ENCODE peak calls at places on chromosomes 6 and 20, in six cellular contexts. L is fibroblast of lung; Y is CD4-positive, alpha-beta T cell; Q is psoas muscle; J is GM06990; X is dorsolateral prefrontal cortex. R is an unnamed sample.

GRCh38 chr20:8299921-8300320 is 167.9 kb downstream of the PLCB1 start:
- DNase-seq in Q (no peak), X (no peak), L (peak; percentile 4), J (no peak), Y (no peak), R (no peak)

GRCh38 chr6:42929928-42930360 is 664 bp downstream of the CNPY3 start:
- DNase-seq in J (no peak), Q (no peak), L (peak; percentile 79), Y (peak; percentile 40), X (peak; percentile 33), R (peak; percentile 52)

GRCh38 chr6:31116661-31117385 is 2.2 kb downstream of the PSORS1C1 start:
- DNase-seq in Q (no peak), J (no peak), L (no peak), X (no peak), Y (no peak), R (no peak)

GRCh38 chr6:85506441-85507093 is 56.7 kb downstream of the NT5E start:
- DNase-seq in X (no peak), J (peak; percentile 25), L (no peak), Q (no peak), Y (no peak), R (no peak)

GRCh38 chr20:2741463-2741862 is 48.9 kb downstream of the EBF4 start:
- DNase-seq in Y (peak; percentile 35), J (no peak), X (no peak), L (no peak), Q (no peak), R (no peak)

GRCh38 chr6:163438940-163439335 is 24.4 kb downstream of the QKI start:
- DNase-seq in Q (peak; percentile 62), J (no peak), L (no peak), Y (no peak), X (no peak), R (peak; percentile 45)

GRCh38 chr6:40172272-40172671 is 238.0 kb upstream of the MOCS1 start:
- DNase-seq in Y (no peak), J (no peak), L (no peak), Q (no peak), X (no peak), R (no peak)

GRCh38 chr6:17907467-17908229 is 79.8 kb downstream of the KIF13A start:
- DNase-seq in X (peak; percentile 55), Y (no peak), J (peak; percentile 18), Q (peak; percentile 90), L (peak; percentile 99), R (peak; percentile 23)

GRCh38 chr6:169646906-169647567 is 54.8 kb downstream of the WDR27 start:
- DNase-seq in Q (no peak), J (no peak), Y (no peak), L (no peak), X (no peak), R (no peak)

GRCh38 chr20:13587370-13587769 is 51.4 kb downstream of the TASP1 start:
- DNase-seq in L (no peak), J (no peak), Y (no peak), X (no peak), Q (no peak), R (no peak)

GRCh38 chr6:14744212-14744556 is 501.7 kb upstream of the JARID2 start:
- DNase-seq in X (no peak), Y (no peak), Q (no peak), L (no peak), J (no peak), R (no peak)

GRCh38 chr6:17277256-17277655 is 3.9 kb upstream of the RBM24 start:
- DNase-seq in J (no peak), Y (no peak), L (no peak), Q (no peak), X (no peak), R (no peak)

GRCh38 chr20:10626896-10627295 is 46.9 kb downstream of the JAG1 start:
- DNase-seq in Y (no peak), J (no peak), Q (no peak), L (peak; percentile 68), X (no peak), R (no peak)

GRCh38 chr20:44040202-44040915 is 125.7 kb downstream of the TOX2 start:
- DNase-seq in J (no peak), X (no peak), Y (no peak), Q (no peak), L (no peak), R (no peak)

GRCh38 chr6:30556964-30557682 is at the start of gene PRR3:
- DNase-seq in Q (peak; percentile 90), L (peak; percentile 94), X (peak; percentile 98), J (peak; percentile 88), Y (peak; percentile 76), R (no peak)

GRCh38 chr6:52497652-52498408 is 77.7 kb downstream of the EFHC1 start:
- DNase-seq in Q (no peak), L (peak; percentile 58), X (no peak), J (peak; percentile 80), Y (no peak), R (no peak)

GRCh38 chr6:7169296-7169721 is 61.5 kb downstream of the RREB1 start:
- DNase-seq in X (no peak), Y (no peak), J (no peak), Q (peak; percentile 87), L (peak; percentile 66), R (no peak)

GRCh38 chr20:31484001-31484400 is 8.9 kb downstream of the REM1 start:
- DNase-seq in J (no peak), X (no peak), Y (no peak), L (no peak), Q (peak; percentile 63), R (no peak)

GRCh38 chr6:157982297-157982579 is 575 bp downstream of the SYNJ2 start:
- DNase-seq in J (no peak), X (no peak), L (peak; percentile 42), Q (no peak), Y (no peak), R (peak; percentile 47)

GRCh38 chr6:6591778-6592388 is 3.4 kb downstream of the LY86 start:
- DNase-seq in Y (no peak), J (peak; percentile 62), X (no peak), L (no peak), Q (no peak), R (no peak)

GRCh38 chr6:36752187-36752885 is 54.7 kb downstream of the RAB44 start:
- DNase-seq in X (no peak), L (no peak), Q (no peak), J (no peak), Y (no peak), R (no peak)

GRCh38 chr6:79671605-79672266 is 40.6 kb downstream of the SH3BGRL2 start:
- DNase-seq in Y (peak; percentile 16), X (no peak), J (no peak), L (peak; percentile 23), Q (no peak), R (no peak)

GRCh38 chr6:79673947-79674346 is 42.8 kb downstream of the SH3BGRL2 start:
- DNase-seq in Y (no peak), X (no peak), L (no peak), Q (no peak), J (no peak), R (no peak)

GRCh38 chr6:79669766-79670165 is 38.6 kb downstream of the SH3BGRL2 start:
- DNase-seq in L (no peak), Y (no peak), X (no peak), Q (no peak), J (no peak), R (no peak)

GRCh38 chr6:79670789-79671188 is 39.7 kb downstream of the SH3BGRL2 start:
- DNase-seq in X (no peak), L (no peak), Q (no peak), Y (no peak), J (no peak), R (no peak)

DNA sequence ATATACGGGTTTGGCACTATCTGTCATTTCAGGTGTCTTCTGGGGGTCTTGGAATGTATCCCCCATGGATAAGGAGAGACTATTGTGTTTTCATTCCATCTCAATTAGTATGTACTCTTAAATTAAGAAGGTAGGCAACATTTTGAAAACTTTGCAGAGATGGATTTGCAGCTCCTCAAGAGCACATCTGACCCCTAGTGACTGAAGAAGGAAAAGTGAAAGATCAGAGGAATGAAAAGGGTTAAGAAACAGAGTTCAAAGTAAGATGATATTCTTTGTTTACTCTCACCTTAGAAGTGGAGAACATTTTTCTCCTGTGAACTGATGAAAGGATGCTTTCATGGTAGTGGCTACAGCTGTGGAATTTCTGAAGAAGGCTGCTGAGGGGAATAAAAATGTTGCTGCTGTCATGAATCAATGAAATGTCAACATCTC is 41.5 kb downstream of the SH3BGRL2 start:
- DNase-seq in J (no peak), Q (no peak), Y (no peak), X (no peak), L (peak; percentile 66), R (no peak)
- TF ChIP-seq CTCF in J (peak; percentile 62), Q (peak; percentile 43), Y (peak; percentile 49), X (peak; percentile 36), L (peak; percentile 70), R (no peak)

GRCh38 chr6:115768469-115768868 is 292.2 kb downstream of the FRK start:
- DNase-seq in J (no peak), L (no peak), Y (no peak), X (no peak), Q (no peak), R (no peak)
- TF ChIP-seq CTCF in J (no peak), L (no peak), Y (no peak), X (no peak), Q (no peak), R (no peak)

GRCh38 chr6:108549741-108550140 is 11.0 kb upstream of the FOXO3 start:
- DNase-seq in Q (no peak), Y (no peak), L (no peak), X (no peak), J (no peak), R (no peak)
- TF ChIP-seq CTCF in Q (no peak), Y (no peak), L (no peak), X (no peak), J (no peak), R (no peak)

DNA sequence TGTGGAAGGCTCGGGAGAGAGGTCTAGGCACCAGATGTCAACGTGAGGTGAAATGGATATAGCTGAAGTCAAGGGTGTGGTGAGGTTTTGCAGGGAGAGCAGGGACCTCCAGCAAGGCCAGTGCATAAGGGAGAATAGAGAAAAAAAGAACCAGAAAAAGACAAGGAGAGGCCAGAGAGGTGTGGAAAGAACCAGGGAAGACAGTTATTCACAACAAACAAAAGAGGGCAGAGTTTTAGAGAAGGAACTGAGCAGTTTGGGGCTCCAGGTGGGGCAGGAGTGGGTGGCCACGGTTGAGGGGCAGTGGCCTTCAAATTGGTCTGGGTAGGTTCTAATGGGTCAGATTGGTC is 11.6 kb upstream of the NQO2 start:
- DNase-seq in J (no peak), L (no peak), Q (no peak), Y (no peak), X (no peak), R (no peak)
- TF ChIP-seq CTCF in J (no peak), L (no peak), Q (no peak), Y (no peak), X (no peak), R (no peak)